ENCODE peak calls at places on chromosomes 7 and 10, in eight cellular contexts. H is Calu3, A is GM13977, G is A549, M is HL-60, T is HFFc6, K is tibial nerve, S is IMR-90. N is an unnamed sample.

GRCh38 chr7:142528608-142529408 is 220.5 kb upstream of the PRSS1 start:
- DNase-seq in A (no peak), G (no peak), K (no peak), H (no peak), T (no peak), M (no peak), S (no peak), N (no peak)

GRCh38 chr7:38978474-38978873 is 765 bp downstream of the POU6F2 start:
- DNase-seq in K (no peak), M (no peak), A (no peak), H (no peak), T (no peak), S (no peak), G (no peak), N (no peak)

GRCh38 chr10:90916392-90917110 is 4.3 kb downstream of the ANKRD1 start:
- DNase-seq in M (no peak), H (no peak), K (no peak), T (no peak), G (no peak), A (no peak), S (no peak), N (no peak)

GRCh38 chr10:95788830-95789229 is 32.9 kb downstream of the ENTPD1 start:
- DNase-seq in T (peak), K (no peak), A (no peak), S (peak), M (no peak), H (no peak), G (no peak), N (no peak)

GRCh38 chr7:66140924-66141323 is 26.3 kb downstream of the CRCP start:
- DNase-seq in G (peak), T (peak), M (no peak), A (no peak), H (no peak), S (peak), K (peak), N (peak)

GRCh38 chr7:26369519-26370385 is 78.1 kb downstream of the SNX10 start:
- DNase-seq in K (peak), S (peak), A (peak), G (peak), M (peak), H (peak), T (peak), N (no peak)

GRCh38 chr10:33358016-33358415 is 23.5 kb upstream of the NRP1 start:
- DNase-seq in K (no peak), H (no peak), G (no peak), M (no peak), A (no peak), T (no peak), S (no peak), N (no peak)

GRCh38 chr10:5291501-5292195 is 73.1 kb upstream of the UCN3 start:
- DNase-seq in G (peak), M (peak), H (peak), S (peak), A (no peak), T (peak), K (peak), N (peak)

GRCh38 chr7:78095549-78095948 is 297.0 kb downstream of the PHTF2 start:
- DNase-seq in H (no peak), A (no peak), K (no peak), M (no peak), G (no peak), T (peak), S (peak), N (no peak)

GRCh38 chr7:36904802-36905201 is 180.5 kb upstream of the AOAH start:
- DNase-seq in S (no peak), T (no peak), H (no peak), M (no peak), A (no peak), K (no peak), G (no peak), N (no peak)

GRCh38 chr10:63166742-63167258 is 33.7 kb downstream of the NRBF2 start:
- DNase-seq in G (peak), S (peak), H (peak), K (no peak), T (peak), M (peak), A (no peak), N (no peak)

GRCh38 chr7:115249080-115249479 is 327.2 kb downstream of the MDFIC start:
- DNase-seq in H (no peak), M (no peak), T (no peak), A (no peak), G (no peak), S (peak), K (no peak), N (no peak)

GRCh38 chr10:73340121-73340520 is 18.5 kb downstream of the CFAP70 start:
- DNase-seq in H (no peak), S (no peak), M (no peak), G (peak), K (no peak), T (no peak), A (no peak), N (no peak)

GRCh38 chr10:73344267-73344666 is 14.4 kb downstream of the CFAP70 start:
- DNase-seq in G (no peak), H (no peak), S (no peak), T (no peak), K (no peak), M (no peak), A (no peak), N (no peak)

GRCh38 chr10:73338801-73339368 is 19.8 kb downstream of the CFAP70 start:
- DNase-seq in T (no peak), K (no peak), A (no peak), M (no peak), G (no peak), S (no peak), H (no peak), N (no peak)

DNA sequence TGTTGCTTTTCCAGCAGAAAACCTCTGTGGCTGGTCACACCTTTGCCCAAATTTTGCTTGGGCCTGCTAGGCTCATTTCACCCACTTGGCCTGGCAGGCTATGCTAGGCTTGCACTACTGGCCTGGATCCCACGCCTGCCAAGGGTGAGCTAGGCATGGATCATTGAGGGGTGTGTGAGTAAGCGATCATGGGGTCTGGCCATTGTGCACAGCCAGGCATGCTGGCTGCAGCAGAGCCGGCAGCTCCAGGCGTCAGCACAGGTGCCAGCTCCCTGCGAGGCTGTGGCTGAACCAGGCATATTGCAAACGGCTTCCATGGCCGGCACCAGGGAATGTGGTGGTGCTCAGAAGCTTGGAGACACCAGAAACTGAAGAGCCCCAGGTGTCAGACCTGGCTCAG is 19.2 kb downstream of the CFAP70 start:
- DNase-seq in G (no peak), K (no peak), A (no peak), T (no peak), H (no peak), M (no peak), S (no peak), N (no peak)
- TF ChIP-seq CTCF in G (no peak), K (no peak), A (no peak), T (no peak), H (no peak), M (no peak), S (no peak), N (no peak)

GRCh38 chr7:98330926-98331529 is 49.5 kb downstream of the BRI3 start:
- DNase-seq in T (no peak), A (no peak), S (no peak), H (no peak), M (no peak), K (no peak), G (no peak), N (no peak)

GRCh38 chr7:98324782-98325181 is 43.3 kb downstream of the BRI3 start:
- DNase-seq in K (no peak), G (no peak), H (no peak), T (no peak), A (no peak), S (no peak), M (no peak), N (no peak)

GRCh38 chr7:98334077-98334476 is 52.6 kb downstream of the BRI3 start:
- DNase-seq in A (no peak), S (no peak), K (no peak), M (no peak), T (peak), H (no peak), G (no peak), N (no peak)

GRCh38 chr7:98329100-98329871 is 47.8 kb downstream of the BRI3 start:
- DNase-seq in H (no peak), K (no peak), M (no peak), S (peak), G (no peak), A (no peak), T (no peak), N (no peak)

GRCh38 chr7:98329974-98330373 is 48.5 kb downstream of the BRI3 start:
- DNase-seq in T (no peak), H (no peak), K (no peak), G (no peak), A (no peak), S (peak), M (no peak), N (no peak)
- TF ChIP-seq CTCF in T (no peak), H (no peak), K (no peak), G (no peak), A (no peak), S (no peak), M (no peak), N (no peak)

DNA sequence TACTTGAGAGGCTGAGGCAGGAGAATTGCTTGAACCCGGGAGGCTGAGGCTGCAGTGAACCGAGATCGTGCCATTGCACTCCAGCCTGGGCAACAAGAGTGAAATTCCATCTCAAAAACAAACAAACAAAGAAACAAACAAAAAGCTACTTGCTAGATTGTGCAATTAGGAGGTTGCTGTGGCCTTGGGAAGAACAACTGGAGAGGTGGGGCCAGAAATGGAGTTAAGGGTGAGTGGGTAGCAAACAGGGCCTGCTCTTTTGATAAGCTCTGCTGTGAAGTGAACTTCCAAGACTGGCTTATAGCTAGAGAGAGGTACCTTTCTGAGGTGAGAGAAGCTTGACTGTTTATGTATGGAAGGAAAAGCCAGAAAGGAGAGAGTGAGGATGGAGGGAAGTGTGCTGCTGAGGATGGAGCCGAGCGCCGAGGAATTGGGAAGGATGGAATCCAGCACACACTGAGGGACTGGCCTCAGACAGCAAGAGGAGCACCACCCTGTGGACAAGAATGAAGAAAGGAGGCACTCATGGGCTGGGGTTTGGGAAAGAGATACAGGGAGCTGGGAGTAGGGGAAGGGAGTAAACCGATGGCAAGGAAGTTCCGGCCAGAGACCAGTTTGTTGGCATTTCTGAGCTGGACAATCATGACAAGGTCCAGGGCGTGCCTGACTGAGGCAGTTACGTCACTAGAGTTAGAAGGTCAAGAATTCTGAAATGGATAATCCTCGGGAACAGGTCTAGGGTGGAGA is 7.0 kb upstream of the RPEL1 start:
- DNase-seq in A (no peak), S (peak), G (peak), M (peak), K (peak), T (peak), H (peak), N (no peak)
- TF ChIP-seq CTCF in A (no peak), S (peak), G (peak), M (no peak), K (no peak), T (peak), H (peak), N (no peak)

GRCh38 chr10:11707936-11708335 is 34.2 kb upstream of the ECHDC3 start:
- DNase-seq in M (no peak), T (no peak), A (no peak), K (no peak), S (no peak), H (no peak), G (no peak), N (no peak)

GRCh38 chr10:11704087-11704486 is 38.1 kb upstream of the ECHDC3 start:
- DNase-seq in A (no peak), T (no peak), M (no peak), K (no peak), H (no peak), S (no peak), G (no peak), N (no peak)

GRCh38 chr10:11702264-11702663 is 39.9 kb upstream of the ECHDC3 start:
- DNase-seq in H (no peak), K (no peak), T (no peak), S (no peak), M (no peak), A (no peak), G (no peak), N (no peak)

GRCh38 chr10:11705687-11706086 is 36.5 kb upstream of the ECHDC3 start:
- DNase-seq in K (no peak), H (no peak), G (no peak), M (no peak), A (no peak), S (peak), T (no peak), N (no peak)

GRCh38 chr10:11706911-11707567 is 35.1 kb upstream of the ECHDC3 start:
- DNase-seq in G (no peak), K (no peak), S (no peak), A (no peak), M (no peak), H (no peak), T (no peak), N (no peak)
- TF ChIP-seq CTCF in G (no peak), K (no peak), S (no peak), A (peak), M (no peak), H (no peak), T (peak), N (no peak)

GRCh38 chr10:126255313-126255712 is 133.0 kb downstream of the ADAM12 start:
- DNase-seq in H (no peak), A (no peak), K (no peak), T (no peak), G (no peak), S (no peak), M (no peak), N (no peak)
- TF ChIP-seq CTCF in H (no peak), A (no peak), K (no peak), T (no peak), G (no peak), S (no peak), M (no peak), N (no peak)

DNA sequence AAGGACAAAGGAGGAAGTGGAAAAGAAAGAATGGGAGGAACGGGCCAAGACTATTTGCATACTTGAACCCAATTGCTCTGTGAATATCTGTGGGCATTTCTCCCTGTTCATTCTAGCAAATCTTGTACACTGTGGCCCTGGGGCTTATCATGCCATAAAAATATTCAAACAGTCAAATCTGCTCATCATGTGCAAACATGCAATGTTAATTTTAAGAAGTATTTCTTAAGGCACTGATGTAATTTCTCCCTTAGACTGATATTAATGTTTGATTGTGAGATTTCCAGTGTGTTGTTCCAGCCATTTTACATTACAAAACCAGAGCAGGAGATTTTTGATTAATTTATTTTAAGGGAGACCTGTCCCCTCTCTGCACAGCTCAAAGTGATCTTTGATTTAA is 65.3 kb upstream of the CREB5 start:
- DNase-seq in K (no peak), M (no peak), S (peak), H (no peak), A (no peak), T (no peak), G (no peak), N (no peak)
- TF ChIP-seq CTCF in K (no peak), M (no peak), S (no peak), H (no peak), A (no peak), T (no peak), G (no peak), N (no peak)

DNA sequence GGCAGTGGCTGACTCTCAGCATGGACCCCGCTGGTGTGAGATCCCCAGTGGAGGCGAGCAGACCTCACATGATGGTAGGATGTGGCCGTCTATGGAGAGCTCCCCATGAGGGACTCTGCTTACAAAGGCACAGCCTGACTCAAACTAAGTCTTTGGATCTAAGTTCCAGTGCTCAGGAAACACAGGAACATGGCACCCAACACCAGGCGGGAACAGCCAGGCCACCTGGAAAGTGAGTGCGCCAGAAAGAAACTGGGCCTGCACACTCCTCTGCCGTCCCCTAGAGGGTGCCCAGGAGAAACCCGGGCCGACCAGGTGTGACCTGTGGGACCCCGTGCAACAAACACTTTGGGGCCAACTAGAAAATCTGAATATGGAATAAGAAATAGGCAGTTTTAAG is 10.0 kb downstream of the PITRM1 start:
- DNase-seq in T (no peak), S (no peak), H (no peak), A (no peak), M (no peak), G (no peak), K (no peak), N (no peak)
- TF ChIP-seq CTCF in T (peak), S (no peak), H (peak), A (no peak), M (no peak), G (no peak), K (no peak), N (no peak)

GRCh38 chr7:139034855-139035587 is 821 bp downstream of the ZC3HAV1L start:
- DNase-seq in S (peak), T (no peak), H (peak), A (peak), M (no peak), G (peak), K (no peak), N (peak)
- TF ChIP-seq CTCF in S (no peak), T (no peak), H (no peak), A (peak), M (no peak), G (peak), K (no peak), N (no peak)

GRCh38 chr10:112872728-112873127 is 77.3 kb upstream of the TCF7L2 start:
- DNase-seq in M (no peak), T (no peak), S (no peak), G (peak), A (no peak), K (no peak), H (no peak), N (no peak)
- TF ChIP-seq CTCF in M (no peak), T (peak), S (peak), G (no peak), A (peak), K (no peak), H (no peak), N (no peak)

GRCh38 chr10:27724287-27724686 is 21.3 kb downstream of the MKX start:
- DNase-seq in H (no peak), A (no peak), M (no peak), K (no peak), S (no peak), G (no peak), T (peak), N (no peak)
- TF ChIP-seq CTCF in H (no peak), A (peak), M (no peak), K (no peak), S (peak), G (peak), T (peak), N (no peak)